ENCODE peak calls at places on chromosomes 12 and 14, in ten cellular contexts. Z is esophagus squamous epithelium, G is uterus, A is transverse colon, D is PC-3, B is AG04450, T is astrocyte of the spinal cord, X is mucosa of descending colon, R is left ventricle myocardium inferior, W is HL-60. C is an unnamed sample.

GRCh38 chr14:77314043-77314442 is 6.6 kb downstream of the POMT2 start:
- DNase-seq in B (peak; percentile 76), G (peak; percentile 56), R (no peak), D (peak; percentile 92), W (no peak), A (peak; percentile 34), T (peak; percentile 61), Z (no peak), X (no peak), C (no peak)

GRCh38 chr12:95384785-95385184 is 89.2 kb upstream of the METAP2 start:
- DNase-seq in T (no peak), G (no peak), D (no peak), B (no peak), X (no peak), A (no peak), W (no peak), R (no peak), Z (no peak), C (no peak)

GRCh38 chr12:130714091-130714590 is 2.0 kb downstream of the RIMBP2 start:
- DNase-seq in W (no peak), R (no peak), X (no peak), T (no peak), A (no peak), B (no peak), D (no peak), Z (no peak), G (no peak), C (no peak)

GRCh38 chr12:132167610-132168310 is 23.5 kb downstream of the NOC4L start:
- DNase-seq in X (peak; percentile 14), R (peak; percentile 3), B (no peak), G (no peak), W (peak; percentile 50), A (no peak), T (no peak), Z (no peak), D (no peak), C (no peak)

GRCh38 chr12:48039151-48039550 is 34.9 kb upstream of the COL2A1 start:
- DNase-seq in X (no peak), W (no peak), D (no peak), B (no peak), A (no peak), Z (no peak), T (no peak), R (no peak), G (no peak), C (no peak)

GRCh38 chr14:68441532-68441931 is 351.3 kb downstream of the ZFP36L1 start:
- DNase-seq in X (no peak), G (no peak), D (no peak), B (no peak), W (no peak), Z (no peak), R (no peak), T (no peak), A (no peak), C (no peak)

GRCh38 chr14:96231731-96232130 is 24.3 kb upstream of the BDKRB1 start:
- DNase-seq in A (no peak), Z (no peak), T (no peak), W (no peak), R (no peak), B (no peak), X (no peak), G (no peak), D (no peak), C (no peak)

GRCh38 chr14:99512571-99513182 is 31.5 kb downstream of the CCNK start:
- DNase-seq in G (no peak), T (no peak), D (no peak), Z (no peak), B (no peak), R (no peak), W (no peak), X (no peak), A (no peak), C (no peak)

GRCh38 chr14:54669759-54670630 is 103.1 kb downstream of the SAMD4A start:
- DNase-seq in G (peak; percentile 85), A (peak; percentile 52), T (peak; percentile 97), Z (no peak), R (no peak), B (peak; percentile 15), D (peak; percentile 99), W (no peak), X (no peak), C (no peak)

GRCh38 chr14:45819107-45819506 is 566.1 kb upstream of the MIS18BP1 start:
- DNase-seq in X (no peak), D (peak; percentile 13), A (no peak), T (no peak), B (no peak), W (no peak), G (no peak), Z (no peak), R (no peak), C (no peak)

GRCh38 chr12:81206425-81206824 is 128.5 kb downstream of the ACSS3 start:
- DNase-seq in D (no peak), R (no peak), T (no peak), W (no peak), B (no peak), A (no peak), X (no peak), Z (no peak), G (no peak), C (no peak)

GRCh38 chr12:104357431-104357952 is 54.0 kb downstream of the EID3 start:
- DNase-seq in B (no peak), W (no peak), X (no peak), A (no peak), T (no peak), Z (no peak), G (no peak), D (peak; percentile 48), R (no peak), C (no peak)

GRCh38 chr12:78470354-78471195 is 394.0 kb upstream of the SYT1 start:
- DNase-seq in G (no peak), Z (no peak), W (no peak), X (no peak), T (peak; percentile 66), R (no peak), D (peak; percentile 64), A (peak; percentile 9), B (no peak), C (peak; percentile 17)

GRCh38 chr14:91281346-91281745 is 36.8 kb upstream of the GPR68 start:
- DNase-seq in G (no peak), R (no peak), Z (no peak), A (no peak), B (no peak), T (peak; percentile 42), X (no peak), D (peak; percentile 91), W (no peak), C (no peak)

DNA sequence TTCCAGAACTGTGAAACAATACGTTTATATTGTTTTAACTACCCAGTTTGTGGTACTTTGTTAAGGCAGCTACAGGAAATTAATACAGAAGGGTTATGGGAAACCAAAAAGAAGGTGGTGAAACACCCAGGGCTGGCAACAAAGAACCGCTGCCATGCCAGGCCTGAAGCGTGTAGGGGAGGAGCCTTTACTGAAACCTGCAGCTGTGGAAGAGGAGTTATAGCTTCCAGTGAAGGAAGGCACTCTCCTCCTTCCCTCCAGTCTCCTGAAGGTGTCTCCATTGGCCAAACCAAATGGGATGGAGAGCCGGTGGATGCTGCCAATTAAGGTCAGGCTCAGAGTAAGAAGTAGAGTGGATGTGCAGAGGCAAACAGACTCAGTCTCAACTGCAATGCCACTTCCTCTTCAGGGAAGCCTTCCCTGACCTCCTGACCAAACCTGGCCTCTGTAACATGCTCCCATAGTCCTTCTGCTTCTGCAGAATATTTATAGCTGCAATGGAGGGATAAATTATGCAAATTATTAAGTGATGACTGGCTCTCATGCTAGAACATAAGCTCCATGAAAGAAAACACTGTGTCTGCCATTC is 168.3 kb downstream of the DAD1 start:
- DNase-seq in B (no peak), X (no peak), T (no peak), G (no peak), W (peak; percentile 81), R (no peak), Z (no peak), D (no peak), A (no peak), C (no peak)
- H3K4me3 ChIP-seq in B (no peak overlapping the region), X (no peak overlapping the region), T (no peak overlapping the region), G (no peak overlapping the region), W (no peak overlapping the region), R (no peak overlapping the region), Z (no peak overlapping the region), D (no peak overlapping the region), A (no peak overlapping the region), C (no peak overlapping the region)

GRCh38 chr14:23093526-23093925 is 1.4 kb downstream of the ACIN1 start:
- DNase-seq in Z (no peak), A (no peak), B (no peak), W (no peak), G (no peak), D (no peak), X (no peak), T (no peak), R (no peak), C (no peak)
- H3K4me3 ChIP-seq in Z (no peak overlapping the region), A (peak overlapping the region; percentile 53), B (peak overlapping the region; percentile 95), W (peak overlapping the region; percentile 85), G (no peak overlapping the region), D (peak overlapping the region; percentile 95), X (no peak overlapping the region), T (peak overlapping the region; percentile 87), R (peak overlapping the region; percentile 90), C (peak overlapping the region; percentile 71)

GRCh38 chr12:6569312-6569711 is 1.2 kb upstream of the NOP2 start:
- DNase-seq in T (no peak), G (no peak), W (no peak), B (no peak), X (no peak), R (no peak), D (no peak), Z (no peak), A (no peak), C (no peak)
- H3K4me3 ChIP-seq in T (no peak overlapping the region), G (no peak overlapping the region), W (no peak overlapping the region), B (no peak overlapping the region), X (no peak overlapping the region), R (no peak overlapping the region), D (no peak overlapping the region), Z (no peak overlapping the region), A (no peak overlapping the region), C (no peak overlapping the region)

GRCh38 chr14:44778562-44778961 is 183.2 kb downstream of the KLHL28 start:
- DNase-seq in T (peak; percentile 45), Z (no peak), B (peak; percentile 70), W (no peak), R (no peak), A (no peak), D (peak; percentile 55), G (no peak), X (no peak), C (no peak)

GRCh38 chr14:44777567-44777966 is 184.2 kb downstream of the KLHL28 start:
- DNase-seq in D (no peak), A (no peak), W (no peak), X (no peak), B (no peak), R (no peak), G (no peak), Z (no peak), T (no peak), C (no peak)

GRCh38 chr14:44785096-44785495 is 176.7 kb downstream of the KLHL28 start:
- DNase-seq in W (no peak), T (no peak), D (no peak), G (no peak), X (no peak), A (no peak), B (no peak), R (no peak), Z (no peak), C (no peak)

GRCh38 chr14:44783899-44784298 is 177.8 kb downstream of the KLHL28 start:
- DNase-seq in T (no peak), X (no peak), G (no peak), B (no peak), A (no peak), W (no peak), Z (no peak), R (no peak), D (no peak), C (no peak)

GRCh38 chr14:44782775-44783238 is 178.9 kb downstream of the KLHL28 start:
- DNase-seq in X (no peak), R (no peak), W (no peak), Z (no peak), A (no peak), B (no peak), D (peak; percentile 71), T (peak; percentile 70), G (no peak), C (no peak)
- H3K4me3 ChIP-seq in X (no peak overlapping the region), R (no peak overlapping the region), W (no peak overlapping the region), Z (no peak overlapping the region), A (no peak overlapping the region), B (no peak overlapping the region), D (no peak overlapping the region), T (no peak overlapping the region), G (no peak overlapping the region), C (no peak overlapping the region)